ENCODE peak calls at places on chromosome 9, in six cellular contexts. F is astrocyte of the cerebellum; A is GM23338; G is bronchial epithelial cell; Q is thyroid gland; S is CD8-positive, alpha-beta memory T cell. T is an unnamed sample.
A peak's percentile ranks its signal among the peaks of the same experiment; 100 is the strongest.

GRCh38 chr9:34206561-34206960 is 27.7 kb downstream of the UBAP1 start:
- DNase-seq in F (no peak), A (no peak), G (no peak), Q (no peak), S (no peak), T (no peak)

GRCh38 chr9:126630458-126631237 is 16.9 kb downstream of the LMX1B start:
- DNase-seq in F (no peak), A (no peak), G (peak; percentile 15), Q (no peak), S (no peak), T (no peak)

GRCh38 chr9:21102311-21102710 is 24.6 kb upstream of the IFNB1 start:
- DNase-seq in F (peak; percentile 1), A (no peak), G (peak; percentile 30), Q (no peak), S (no peak), T (no peak)

GRCh38 chr9:2681981-2682380 is 35.3 kb upstream of the KCNV2 start:
- DNase-seq in F (no peak), A (no peak), G (peak; percentile 45), Q (no peak), S (no peak), T (no peak)

GRCh38 chr9:137705906-137706305 is 87.1 kb downstream of the EHMT1 start:
- DNase-seq in F (no peak), A (peak; percentile 35), G (no peak), Q (no peak), S (no peak), T (no peak)

GRCh38 chr9:82354260-82354659 is 365.7 kb downstream of the SPATA31D1 start:
- DNase-seq in F (peak; percentile 37), A (no peak), G (peak; percentile 99), Q (no peak), S (no peak), T (no peak)

GRCh38 chr9:126395439-126396212 is 69.0 kb downstream of the MVB12B start:
- DNase-seq in F (peak; percentile 65), A (no peak), G (peak; percentile 91), Q (no peak), S (no peak), T (no peak)

GRCh38 chr9:114348906-114349482 is 19.3 kb downstream of the ORM2 start:
- DNase-seq in F (peak; percentile 74), A (peak; percentile 85), G (peak; percentile 94), Q (peak; percentile 97), S (peak; percentile 64), T (peak; percentile 90)

GRCh38 chr9:69036319-69036718 is 767 bp downstream of the FXN start:
- DNase-seq in F (no peak), A (peak; percentile 38), G (peak; percentile 17), Q (no peak), S (no peak), T (no peak)

GRCh38 chr9:137685035-137685885 is 66.5 kb downstream of the EHMT1 start:
- DNase-seq in F (no peak), A (no peak), G (no peak), Q (no peak), S (no peak), T (no peak)

GRCh38 chr9:106874657-106875056 is 11.7 kb downstream of the ZNF462 start:
- DNase-seq in F (no peak), A (no peak), G (peak; percentile 28), Q (no peak), S (no peak), T (no peak)

GRCh38 chr9:127158995-127159801 is 36.8 kb upstream of the ANGPTL2 start:
- DNase-seq in F (peak; percentile 55), A (peak; percentile 70), G (peak; percentile 33), Q (no peak), S (no peak), T (no peak)

GRCh38 chr9:128863647-128864046 is 18.1 kb downstream of the KYAT1 start:
- DNase-seq in F (no peak), A (peak; percentile 95), G (peak; percentile 41), Q (peak; percentile 59), S (peak; percentile 77), T (no peak)

DNA sequence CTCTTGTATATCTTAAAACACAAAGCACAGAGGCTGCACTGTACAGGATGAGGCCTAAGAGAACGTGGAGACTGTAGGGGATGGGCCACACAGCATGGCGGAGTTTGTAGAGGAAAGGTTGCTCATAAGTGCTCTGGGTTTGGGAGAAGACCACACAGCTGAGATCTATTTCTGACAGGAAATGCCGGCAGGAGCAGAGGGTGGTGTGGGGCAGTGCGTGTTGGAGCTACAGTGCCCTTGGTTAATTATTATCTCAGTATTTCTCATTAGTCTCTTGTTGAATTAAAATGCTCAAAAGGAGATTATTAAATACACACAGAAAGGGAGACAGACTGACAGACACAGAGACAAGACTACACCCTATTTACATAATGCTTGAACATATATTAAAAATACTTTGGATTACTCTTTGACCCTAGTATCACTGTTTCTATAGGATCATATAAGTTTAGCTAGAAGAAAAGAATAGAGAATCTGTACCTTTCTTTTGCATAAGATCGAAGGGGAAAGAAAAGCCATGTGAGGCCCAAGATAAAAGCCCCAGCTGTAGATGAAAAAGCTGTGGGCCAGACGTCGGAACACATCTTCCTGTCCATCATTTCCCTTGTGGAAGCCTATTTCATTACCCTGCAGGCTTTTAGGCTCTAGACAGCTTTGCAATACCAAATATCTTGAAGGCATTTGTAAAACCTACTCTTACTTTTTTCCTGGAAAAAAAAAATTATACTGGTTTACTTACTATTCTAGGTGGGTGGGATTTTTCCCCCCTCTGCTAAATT is 9.8 kb downstream of the PALM2AKAP2 start:
- DNase-seq in F (no peak), A (no peak), G (no peak), Q (no peak), S (no peak), T (no peak)
- H3K4me3 ChIP-seq in F (no peak overlapping the region), A (no peak overlapping the region), G (no peak overlapping the region), Q (no peak overlapping the region), S (no peak overlapping the region), T (no peak overlapping the region)

DNA sequence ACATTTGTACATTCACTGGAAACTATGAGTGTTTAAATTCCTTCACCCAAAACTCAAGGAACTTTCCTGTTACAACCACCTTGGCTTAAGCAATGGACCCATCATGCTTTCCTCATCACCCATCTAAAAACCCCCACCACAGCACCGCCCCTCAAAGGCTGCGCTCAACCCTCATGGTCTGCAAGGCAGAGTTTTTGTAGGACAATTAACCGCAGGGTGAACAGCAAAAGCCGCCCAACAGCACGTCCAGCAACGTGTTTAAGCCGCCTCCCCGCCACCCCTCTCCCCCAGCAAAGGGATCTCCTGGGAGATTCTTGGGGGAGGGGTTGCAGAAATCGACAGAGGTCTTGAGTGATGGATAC is 2.0 kb downstream of the ROR2 start:
- DNase-seq in F (no peak), A (peak; percentile 38), G (no peak), Q (no peak), S (no peak), T (no peak)
- H3K4me3 ChIP-seq in F (peak overlapping the region; percentile 49), A (peak overlapping the region; percentile 94), G (no peak overlapping the region), Q (no peak overlapping the region), S (no peak overlapping the region), T (no peak overlapping the region)

DNA sequence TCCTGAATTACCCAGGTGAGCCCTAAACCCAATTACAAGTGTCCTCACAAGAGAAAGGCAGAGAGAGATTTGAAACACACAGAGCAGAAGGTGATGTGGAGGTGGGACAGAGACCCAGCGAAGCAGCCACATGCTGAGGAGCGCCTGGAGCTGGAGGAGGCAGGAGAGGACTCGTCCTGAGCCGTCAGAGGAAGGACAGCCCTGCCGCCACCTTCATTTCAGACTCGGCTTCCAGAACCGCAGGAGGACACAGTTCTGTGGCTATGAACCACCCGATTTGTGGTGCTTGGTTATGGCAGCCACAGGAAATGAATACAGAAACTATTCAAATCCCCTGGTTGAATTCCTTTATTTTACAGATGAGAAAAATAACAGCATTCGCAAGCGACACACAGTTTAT is 16.4 kb upstream of the FBP1 start:
- DNase-seq in F (no peak), A (no peak), G (no peak), Q (no peak), S (no peak), T (no peak)
- H3K4me3 ChIP-seq in F (no peak overlapping the region), A (no peak overlapping the region), G (no peak overlapping the region), Q (no peak overlapping the region), S (peak overlapping the region; percentile 9), T (peak overlapping the region; percentile 53)

GRCh38 chr9:124505006-124505900 is 1.9 kb downstream of the NR5A1 start:
- DNase-seq in F (no peak), A (peak; percentile 62), G (no peak), Q (no peak), S (no peak), T (no peak)

GRCh38 chr9:124505901-124506346 is 1.3 kb downstream of the NR5A1 start:
- DNase-seq in F (no peak), A (peak; percentile 51), G (no peak), Q (no peak), S (no peak), T (no peak)

GRCh38 chr9:124504530-124505005 is 2.6 kb downstream of the NR5A1 start:
- DNase-seq in F (no peak), A (peak; percentile 41), G (no peak), Q (no peak), S (no peak), T (no peak)

GRCh38 chr9:124502711-124503702 is 4.2 kb downstream of the NR5A1 start:
- DNase-seq in F (no peak), A (peak; percentile 74), G (no peak), Q (no peak), S (no peak), T (no peak)

DNA sequence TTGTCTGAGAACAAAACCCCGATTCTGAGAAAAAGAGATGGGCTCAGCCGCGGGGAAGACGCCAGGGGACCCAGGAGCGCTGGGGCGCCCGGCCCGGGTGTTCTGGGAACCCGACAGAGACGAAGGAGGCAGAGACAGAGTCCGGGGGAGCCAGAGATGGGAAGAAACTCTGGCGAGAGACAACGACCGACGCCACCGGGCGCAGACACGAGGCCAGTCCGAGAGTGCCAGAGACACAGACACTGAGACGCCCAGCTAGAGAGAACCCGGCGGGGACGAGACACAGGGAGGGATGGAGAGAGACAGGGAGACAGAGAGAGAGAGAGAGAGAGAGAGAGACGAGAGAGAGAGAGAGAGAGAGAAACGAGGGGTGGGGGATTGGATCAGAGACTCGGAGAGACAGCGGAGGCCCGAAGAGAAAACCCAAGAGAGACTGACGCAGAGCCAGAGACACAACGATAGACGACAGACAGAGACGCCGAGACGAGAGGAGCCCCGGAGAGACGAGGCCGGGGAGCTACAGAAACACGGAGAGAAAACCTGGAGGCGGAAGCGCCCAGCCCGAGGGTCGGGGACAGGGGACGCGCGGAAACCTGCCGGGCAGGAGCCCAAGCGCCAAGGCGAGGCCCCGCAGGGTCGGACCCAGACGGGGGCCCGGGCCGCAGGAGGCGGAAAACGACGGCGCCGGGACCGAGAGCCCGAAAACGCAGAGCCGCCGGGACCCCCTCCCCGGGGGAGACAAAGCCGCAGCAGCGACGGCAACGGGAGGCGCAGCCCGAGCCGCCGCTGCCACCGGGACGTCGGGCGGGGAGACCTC is 3.3 kb downstream of the NR5A1 start:
- DNase-seq in F (no peak), A (peak; percentile 52), G (no peak), Q (no peak), S (no peak), T (no peak)
- H3K4me3 ChIP-seq in F (no peak overlapping the region), A (peak overlapping the region; percentile 57), G (no peak overlapping the region), Q (no peak overlapping the region), S (no peak overlapping the region), T (peak overlapping the region; percentile 58)

GRCh38 chr9:133973791-133974630 is 18.1 kb downstream of the VAV2 start:
- DNase-seq in F (no peak), A (no peak), G (no peak), Q (no peak), S (no peak), T (no peak)

GRCh38 chr9:133975511-133975910 is 16.6 kb downstream of the VAV2 start:
- DNase-seq in F (no peak), A (no peak), G (no peak), Q (no peak), S (no peak), T (no peak)

GRCh38 chr9:133973111-133973790 is 18.9 kb downstream of the VAV2 start:
- DNase-seq in F (no peak), A (no peak), G (no peak), Q (no peak), S (no peak), T (no peak)

GRCh38 chr9:133976191-133976861 is 15.8 kb downstream of the VAV2 start:
- DNase-seq in F (no peak), A (no peak), G (no peak), Q (no peak), S (no peak), T (no peak)

GRCh38 chr9:133974631-133975341 is 17.3 kb downstream of the VAV2 start:
- DNase-seq in F (no peak), A (no peak), G (no peak), Q (no peak), S (no peak), T (no peak)
- H3K4me3 ChIP-seq in F (no peak overlapping the region), A (no peak overlapping the region), G (no peak overlapping the region), Q (no peak overlapping the region), S (no peak overlapping the region), T (no peak overlapping the region)